ENCODE peak calls at places on chromosomes 12 and 14, in nine cellular contexts. C is fibroblast of mammary gland, F is AG10803, E is foreskin keratinocyte, A is cardiac muscle cell, K is GM23338, T is fibroblast of lung, I is Peyer's patch, Z is dorsolateral prefrontal cortex. J is an unnamed sample.

GRCh38 chr12:97960741-97961608 is 498.4 kb downstream of the RMST start:
- DNase-seq in C (peak; percentile 43), F (peak; percentile 7), E (no peak), A (peak; percentile 22), K (peak; percentile 81), T (peak; percentile 2), I (no peak), Z (no peak), J (peak; percentile 35)

GRCh38 chr14:69755299-69755698 is 11.6 kb upstream of the SRSF5 start:
- DNase-seq in C (no peak), F (no peak), E (no peak), A (no peak), K (no peak), T (no peak), I (peak; percentile 62), Z (no peak), J (no peak)

GRCh38 chr12:85057370-85057963 is 21.3 kb downstream of the LRRIQ1 start:
- DNase-seq in C (peak; percentile 56), F (peak; percentile 53), E (peak; percentile 6), A (peak; percentile 67), K (peak; percentile 78), T (peak; percentile 36), I (peak; percentile 54), Z (no peak), J (peak; percentile 16)

GRCh38 chr12:16568873-16569272 is 37.1 kb downstream of the LMO3 start:
- DNase-seq in C (no peak), F (no peak), E (peak; percentile 63), A (peak; percentile 32), K (no peak), T (no peak), I (no peak), Z (no peak), J (peak; percentile 12)

GRCh38 chr12:15700595-15700994 is 88.6 kb downstream of the EPS8 start:
- DNase-seq in C (peak; percentile 96), F (peak; percentile 91), E (peak; percentile 61), A (peak; percentile 92), K (no peak), T (peak; percentile 97), I (no peak), Z (no peak), J (peak; percentile 19)

GRCh38 chr14:35883677-35884293 is 57.6 kb downstream of the BRMS1L start:
- DNase-seq in C (peak; percentile 35), F (peak; percentile 32), E (no peak), A (peak; percentile 50), K (peak; percentile 63), T (peak; percentile 19), I (no peak), Z (peak; percentile 40), J (peak; percentile 30)

GRCh38 chr14:23416801-23417200 is 8.7 kb upstream of the MYH6 start:
- DNase-seq in C (no peak), F (no peak), E (no peak), A (no peak), K (no peak), T (no peak), I (no peak), Z (no peak), J (no peak)

GRCh38 chr14:75333523-75334190 is 55.0 kb downstream of the FOS start:
- DNase-seq in C (no peak), F (no peak), E (no peak), A (no peak), K (no peak), T (no peak), I (no peak), Z (no peak), J (no peak)

GRCh38 chr12:53782093-53782703 is 30.4 kb upstream of the CISTR start:
- DNase-seq in C (no peak), F (no peak), E (no peak), A (no peak), K (no peak), T (no peak), I (no peak), Z (no peak), J (no peak)

GRCh38 chr12:109738209-109738608 is 24.6 kb downstream of the FAM222A start:
- DNase-seq in C (no peak), F (no peak), E (no peak), A (no peak), K (no peak), T (no peak), I (peak; percentile 24), Z (peak; percentile 1), J (no peak)

GRCh38 chr14:102363182-102363952 is 626 bp downstream of the TECPR2 start:
- DNase-seq in C (peak; percentile 57), F (peak; percentile 35), E (no peak), A (peak; percentile 34), K (peak; percentile 47), T (peak; percentile 58), I (peak; percentile 62), Z (peak; percentile 57), J (no peak)

GRCh38 chr12:45166056-45166455 is 49.8 kb upstream of the ANO6 start:
- DNase-seq in C (peak; percentile 19), F (peak; percentile 46), E (no peak), A (peak; percentile 4), K (no peak), T (peak; percentile 19), I (no peak), Z (no peak), J (no peak)

GRCh38 chr12:53073881-53074280 is 5.3 kb downstream of the SPRYD3 start:
- DNase-seq in C (peak; percentile 31), F (no peak), E (no peak), A (no peak), K (no peak), T (no peak), I (peak; percentile 42), Z (no peak), J (no peak)

GRCh38 chr14:84708865-84709264 is 821.1 kb upstream of the FLRT2 start:
- DNase-seq in C (no peak), F (no peak), E (no peak), A (no peak), K (no peak), T (no peak), I (no peak), Z (no peak), J (no peak)
- TF ChIP-seq CTCF in C (no peak), F (no peak), E (no peak), A (no peak), K (no peak), T (no peak), I (no peak), Z (no peak), J (no peak)

DNA sequence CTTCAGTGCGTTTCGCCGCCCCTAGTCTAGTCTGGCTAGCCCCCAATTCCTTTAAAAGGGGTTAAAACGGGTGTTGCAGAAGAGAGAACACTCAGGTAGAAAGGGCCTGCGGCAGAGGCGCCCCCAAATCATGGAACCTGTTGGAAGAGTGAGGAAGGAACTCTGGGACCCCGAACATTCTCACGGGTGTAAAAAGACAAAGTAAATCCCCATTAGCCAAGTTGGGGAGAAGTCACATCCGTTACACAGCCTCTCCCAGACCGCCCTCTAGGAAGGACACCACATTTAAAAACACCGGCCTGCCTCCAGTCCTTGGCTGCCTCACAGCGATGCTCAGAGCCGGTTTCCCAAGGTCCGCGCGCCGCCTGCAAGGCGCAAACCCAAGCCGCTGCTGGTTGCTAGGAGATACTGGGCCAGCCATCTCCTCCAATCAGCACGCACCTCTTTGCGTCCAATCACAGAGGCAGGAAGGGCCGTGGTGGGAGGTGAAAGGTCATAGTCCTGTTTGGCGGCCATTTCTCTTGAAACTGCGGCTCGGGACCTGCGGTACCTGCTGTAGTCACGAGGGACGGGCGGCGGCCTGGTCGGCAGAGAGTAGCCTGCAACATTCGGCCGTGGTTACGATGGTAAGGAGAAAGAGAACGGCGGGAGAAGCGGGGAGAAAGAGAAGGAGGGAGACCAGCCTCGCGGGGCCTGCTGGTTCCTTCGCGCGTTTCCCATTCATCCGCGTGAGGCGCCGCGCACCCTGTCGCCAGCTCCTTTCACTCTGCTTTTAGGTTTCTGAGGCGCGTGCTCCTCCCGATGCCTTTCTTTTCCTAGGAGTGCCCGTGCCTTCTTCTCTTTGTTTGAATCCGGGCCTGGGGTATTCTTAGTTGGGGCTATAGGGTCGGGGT is at the start of gene SNRPF:
- DNase-seq in C (peak; percentile 97), F (peak; percentile 96), E (peak; percentile 89), A (peak; percentile 98), K (peak; percentile 98), T (peak; percentile 95), I (peak; percentile 98), Z (peak; percentile 91), J (peak; percentile 96)
- TF ChIP-seq CTCF in C (peak; percentile 8), F (peak; percentile 19), E (peak; percentile 30), A (no peak), K (no peak), T (no peak), I (peak; percentile 30), Z (peak; percentile 53), J (no peak)

DNA sequence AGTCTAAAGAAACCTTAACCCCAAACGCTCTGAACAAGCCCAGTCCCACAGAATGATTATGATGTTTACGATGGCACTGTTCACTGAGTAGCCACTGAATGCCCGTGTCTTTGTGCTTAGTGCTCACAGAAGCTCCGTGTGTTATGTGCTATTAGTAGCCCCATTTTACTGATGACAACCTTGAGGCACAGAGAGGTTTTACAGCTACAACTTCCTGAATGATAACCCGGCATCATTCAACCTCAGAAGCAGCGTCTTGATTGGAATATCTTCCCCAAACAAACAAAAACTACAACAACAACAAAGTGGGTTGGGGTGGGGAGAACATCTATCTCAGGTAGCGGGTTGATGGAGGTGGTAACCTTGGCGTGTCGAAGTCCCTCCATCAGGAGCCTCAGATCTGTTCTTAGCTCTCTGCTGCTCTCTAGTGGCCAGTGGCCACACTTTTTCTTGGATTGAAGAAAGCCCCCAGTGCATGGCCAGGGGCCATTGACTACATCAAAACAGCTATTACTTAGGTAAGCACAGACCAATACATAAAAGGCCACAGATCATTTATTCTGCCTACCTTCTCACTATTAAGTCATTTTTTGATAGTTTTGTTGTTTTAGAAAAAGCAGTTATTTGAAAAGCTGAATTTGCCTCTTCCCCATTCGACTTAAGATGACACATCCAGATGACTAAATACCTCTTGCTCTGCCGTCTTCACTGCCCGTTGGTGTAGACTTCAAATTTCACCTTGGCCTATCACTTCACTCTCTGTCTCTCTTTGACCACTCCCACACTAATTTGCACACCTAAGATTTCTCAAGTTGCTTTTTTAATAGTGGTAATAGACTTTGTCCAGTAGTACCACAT is 376.9 kb downstream of the GALC start:
- DNase-seq in C (peak; percentile 54), F (peak; percentile 40), E (peak; percentile 28), A (peak; percentile 48), K (peak; percentile 86), T (peak; percentile 33), I (no peak), Z (peak; percentile 32), J (peak; percentile 46)
- TF ChIP-seq CTCF in C (peak; percentile 81), F (peak; percentile 79), E (peak; percentile 80), A (peak; percentile 68), K (peak; percentile 87), T (peak; percentile 80), I (peak; percentile 28), Z (peak; percentile 81), J (peak; percentile 58)

DNA sequence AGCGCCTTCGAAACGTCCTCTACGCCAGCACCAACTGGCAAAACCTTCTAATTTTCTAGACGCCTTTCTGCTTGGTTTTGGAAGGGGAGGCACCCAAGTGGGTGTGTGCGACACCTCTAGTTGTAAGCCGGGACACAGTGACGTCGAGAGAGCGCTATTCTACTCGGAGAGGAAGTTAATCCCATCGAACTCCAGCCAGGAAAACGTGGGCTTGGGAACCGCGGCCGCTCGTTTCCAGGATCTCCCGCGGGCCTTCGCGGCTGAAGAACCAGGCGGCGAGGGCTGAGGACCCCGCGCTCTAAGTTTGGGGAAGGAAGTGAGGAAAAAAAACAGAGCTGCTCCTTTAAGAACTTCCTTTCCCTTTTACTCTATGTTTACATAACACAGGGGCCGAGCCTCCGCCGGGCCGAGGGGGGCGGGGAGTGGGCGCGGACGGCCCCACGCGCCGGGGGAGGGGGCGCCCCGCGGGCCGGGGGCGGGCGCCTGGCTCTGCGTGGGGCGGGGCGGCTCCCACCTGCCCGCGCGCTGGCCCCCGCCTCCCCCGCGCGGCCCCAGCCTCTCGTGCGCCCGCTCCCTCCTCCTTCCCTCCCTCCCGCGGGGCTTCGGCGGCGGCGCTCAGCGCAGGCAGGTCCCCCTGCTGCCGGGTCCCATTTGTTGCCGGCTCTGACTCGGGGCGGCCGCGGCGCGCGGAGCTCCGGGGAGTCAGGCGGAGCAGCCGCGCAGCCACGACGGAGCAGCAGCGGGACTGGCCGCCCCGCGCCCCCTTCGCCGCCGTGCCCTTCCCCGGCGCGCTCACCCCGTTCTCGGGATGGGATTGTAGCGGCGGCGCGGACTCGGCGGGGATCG is at the start of gene PELI2:
- DNase-seq in C (peak; percentile 43), F (peak; percentile 73), E (no peak), A (peak; percentile 89), K (peak; percentile 84), T (peak; percentile 76), I (peak; percentile 92), Z (peak; percentile 70), J (peak; percentile 82)
- TF ChIP-seq CTCF in C (no peak), F (no peak), E (peak; percentile 20), A (peak; percentile 10), K (no peak), T (no peak), I (peak; percentile 36), Z (peak; percentile 3), J (no peak)

J was measured in GM20000.